ENCODE peak calls at places on chromosomes 13 and 19, in seven cellular contexts. B, U, Q, Y, J, L and O are unnamed samples.

GRCh38 chr13:59384154-59384553 is 779.6 kb downstream of the DIAPH3 start:
- DNase-seq in B (no peak), U (no peak), Q (no peak), Y (no peak), J (no peak), L (no peak), O (no peak)

GRCh38 chr13:95367309-95367843 is 66.1 kb upstream of the ABCC4 start:
- DNase-seq in B (no peak), U (no peak), Q (no peak), Y (peak), J (no peak), L (no peak), O (no peak)

GRCh38 chr19:49119411-49120324 is at the start of gene PPFIA3:
- DNase-seq in B (no peak), U (peak), Q (peak), Y (no peak), J (no peak), L (peak), O (peak)

GRCh38 chr13:76516013-76516412 is 370.2 kb downstream of the KCTD12 start:
- DNase-seq in B (no peak), U (no peak), Q (no peak), Y (no peak), J (no peak), L (peak), O (no peak)

GRCh38 chr13:112374271-112374670 is 1.9 kb upstream of the SPACA7 start:
- DNase-seq in B (no peak), U (no peak), Q (no peak), Y (no peak), J (no peak), L (no peak), O (no peak)

GRCh38 chr13:70189981-70190380 is 81.7 kb upstream of the KLHL1 start:
- DNase-seq in B (no peak), U (no peak), Q (no peak), Y (no peak), J (no peak), L (no peak), O (no peak)

GRCh38 chr13:20546559-20546958 is 20.4 kb upstream of the IFT88 start:
- DNase-seq in B (no peak), U (no peak), Q (no peak), Y (no peak), J (no peak), L (no peak), O (no peak)

GRCh38 chr19:4976412-4977298 is 7.7 kb downstream of the KDM4B start:
- DNase-seq in B (no peak), U (peak), Q (no peak), Y (no peak), J (no peak), L (peak), O (no peak)

GRCh38 chr13:100673376-100673830 is 1.2 kb downstream of the TMTC4 start:
- DNase-seq in B (peak), U (no peak), Q (no peak), Y (no peak), J (no peak), L (no peak), O (no peak)

GRCh38 chr13:33260168-33261098 is 25.1 kb downstream of the STARD13 start:
- DNase-seq in B (no peak), U (no peak), Q (no peak), Y (no peak), J (no peak), L (no peak), O (no peak)

DNA sequence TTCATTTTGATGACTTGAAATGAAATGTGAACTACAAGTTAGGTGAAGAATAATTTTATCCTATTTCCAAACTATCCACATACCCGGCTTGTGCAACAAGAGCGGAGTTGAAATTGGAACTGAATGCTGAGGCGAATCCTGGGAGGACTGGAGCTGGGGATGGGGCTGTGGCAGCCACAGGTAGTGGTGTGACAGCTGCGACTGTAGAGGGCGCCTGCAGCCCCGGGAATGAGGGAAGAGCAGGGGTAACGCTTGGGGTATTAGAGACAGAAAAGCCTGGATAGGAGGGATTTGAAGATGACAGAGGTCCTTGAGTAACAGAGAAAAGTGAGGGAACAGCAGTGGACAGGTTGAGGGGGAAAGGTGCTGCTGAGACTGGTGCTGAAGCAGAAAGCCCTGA is 22.0 kb upstream of the STOML3 start:
- DNase-seq in B (no peak), U (no peak), Q (no peak), Y (no peak), J (no peak), L (no peak), O (no peak)
- TF ChIP-seq CTCF in B (no peak), U (no peak), Q (peak), Y (peak), J (no peak), L (no peak), O (no peak)

GRCh38 chr19:13079542-13079986 is 23.1 kb downstream of the LYL1 start:
- DNase-seq in B (no peak), U (no peak), Q (no peak), Y (no peak), J (no peak), L (no peak), O (no peak)
- TF ChIP-seq CTCF in B (no peak), U (no peak), Q (no peak), Y (no peak), J (no peak), L (no peak), O (no peak)

GRCh38 chr19:18817574-18817973 is 14.2 kb upstream of the UPF1 start:
- DNase-seq in B (no peak), U (no peak), Q (no peak), Y (no peak), J (no peak), L (no peak), O (no peak)

GRCh38 chr19:18814063-18814462 is 17.7 kb upstream of the UPF1 start:
- DNase-seq in B (no peak), U (no peak), Q (no peak), Y (no peak), J (no peak), L (no peak), O (no peak)

GRCh38 chr19:18815673-18816072 is 16.1 kb upstream of the UPF1 start:
- DNase-seq in B (no peak), U (no peak), Q (no peak), Y (no peak), J (no peak), L (no peak), O (no peak)
- TF ChIP-seq CTCF in B (no peak), U (no peak), Q (no peak), Y (no peak), J (no peak), L (no peak), O (no peak)

DNA sequence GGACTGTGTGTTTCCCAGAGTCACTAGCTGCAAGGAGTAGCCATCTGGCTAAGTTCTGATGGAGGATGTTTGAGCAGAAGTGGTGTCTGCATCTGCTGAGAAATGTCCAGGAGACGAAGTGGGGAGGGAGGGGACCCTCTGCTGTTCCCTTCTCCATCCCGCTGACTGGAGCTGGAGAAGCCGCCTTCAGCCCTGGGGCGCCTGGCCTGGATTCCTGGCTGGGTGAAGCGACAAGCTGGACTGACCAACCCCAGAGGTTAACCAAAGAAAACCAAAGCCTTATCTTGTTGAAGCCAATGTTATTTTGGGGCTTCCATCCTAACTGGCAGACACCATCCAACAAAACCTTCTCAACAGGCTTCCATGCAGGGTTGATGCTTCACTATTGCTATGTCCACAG is 67.6 kb downstream of the SLC7A1 start:
- DNase-seq in B (no peak), U (no peak), Q (no peak), Y (no peak), J (no peak), L (no peak), O (no peak)
- TF ChIP-seq CTCF in B (no peak), U (no peak), Q (no peak), Y (no peak), J (no peak), L (no peak), O (no peak)

DNA sequence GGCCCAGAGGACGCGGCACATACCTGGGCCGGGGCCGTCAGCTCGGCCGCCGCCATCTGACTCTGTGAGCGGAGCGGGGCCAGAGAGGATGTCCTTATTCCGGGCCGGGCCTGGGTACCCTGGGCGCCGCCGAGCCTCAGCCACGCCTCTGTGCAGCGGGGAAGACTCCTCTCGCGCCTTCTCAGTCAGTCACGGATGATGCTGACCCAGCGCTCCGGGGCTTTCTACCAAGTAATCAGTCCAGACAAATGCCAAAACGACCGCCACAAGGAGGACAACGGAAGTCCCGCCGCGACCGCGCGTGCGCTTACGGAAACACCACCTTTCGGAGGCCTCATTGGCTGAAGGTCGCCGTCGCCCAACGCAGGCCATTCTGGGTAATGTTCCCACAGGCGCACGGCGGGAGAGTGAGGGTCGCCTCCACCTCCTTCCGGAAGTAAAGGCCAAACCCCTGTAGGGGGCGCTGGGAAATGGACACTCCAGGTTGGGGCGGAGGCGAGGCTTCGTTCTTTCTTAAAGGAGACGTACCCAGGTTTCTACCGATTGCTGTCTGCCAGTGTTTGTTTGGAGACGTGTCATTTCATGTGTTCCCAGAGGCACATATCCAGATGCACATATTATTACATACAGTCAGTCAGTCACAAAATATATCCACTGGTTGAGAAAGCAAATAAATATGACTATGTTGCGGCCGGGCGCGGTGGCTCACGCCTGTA is at the start of gene ZNF256:
- DNase-seq in B (peak), U (peak), Q (peak), Y (peak), J (peak), L (peak), O (peak)
- TF ChIP-seq CTCF in B (peak), U (peak), Q (peak), Y (peak), J (peak), L (peak), O (peak)

GRCh38 chr13:30832377-30832776 is 73.7 kb upstream of the MEDAG start:
- DNase-seq in B (no peak), U (no peak), Q (no peak), Y (no peak), J (no peak), L (no peak), O (no peak)

GRCh38 chr13:30829145-30829544 is 76.9 kb upstream of the MEDAG start:
- DNase-seq in B (no peak), U (no peak), Q (no peak), Y (no peak), J (no peak), L (peak), O (no peak)

GRCh38 chr13:30829788-30830637 is 76.1 kb upstream of the MEDAG start:
- DNase-seq in B (no peak), U (no peak), Q (no peak), Y (no peak), J (no peak), L (no peak), O (no peak)

GRCh38 chr13:30831515-30831914 is 74.6 kb upstream of the MEDAG start:
- DNase-seq in B (no peak), U (no peak), Q (no peak), Y (no peak), J (no peak), L (no peak), O (no peak)

DNA sequence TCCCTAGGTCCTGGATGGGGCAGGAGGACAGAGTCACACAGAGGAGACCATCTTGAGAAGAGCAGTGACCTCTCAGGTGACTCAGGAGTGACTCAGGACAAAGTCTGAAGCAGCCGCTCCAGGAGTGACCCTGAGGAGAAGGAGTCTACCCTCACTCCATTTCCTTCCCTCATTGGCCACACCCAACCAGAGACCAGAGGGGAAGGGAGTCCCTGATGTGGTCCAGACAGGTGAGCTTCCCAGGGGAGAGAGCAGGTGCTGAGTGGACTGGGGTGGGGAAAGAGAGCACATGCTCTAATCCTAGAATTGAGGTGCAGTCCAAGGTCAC is 75.5 kb upstream of the MEDAG start:
- DNase-seq in B (no peak), U (no peak), Q (no peak), Y (no peak), J (no peak), L (no peak), O (no peak)
- TF ChIP-seq CTCF in B (no peak), U (no peak), Q (no peak), Y (no peak), J (no peak), L (no peak), O (no peak)

GRCh38 chr13:57627663-57628062 is 3.9 kb upstream of the PCDH17 start:
- DNase-seq in B (no peak), U (no peak), Q (no peak), Y (peak), J (no peak), L (peak), O (peak)

GRCh38 chr13:57629821-57630235 is 1.7 kb upstream of the PCDH17 start:
- DNase-seq in B (peak), U (no peak), Q (peak), Y (no peak), J (no peak), L (peak), O (peak)

GRCh38 chr13:57629391-57629804 is 2.1 kb upstream of the PCDH17 start:
- DNase-seq in B (peak), U (no peak), Q (no peak), Y (no peak), J (no peak), L (peak), O (no peak)

DNA sequence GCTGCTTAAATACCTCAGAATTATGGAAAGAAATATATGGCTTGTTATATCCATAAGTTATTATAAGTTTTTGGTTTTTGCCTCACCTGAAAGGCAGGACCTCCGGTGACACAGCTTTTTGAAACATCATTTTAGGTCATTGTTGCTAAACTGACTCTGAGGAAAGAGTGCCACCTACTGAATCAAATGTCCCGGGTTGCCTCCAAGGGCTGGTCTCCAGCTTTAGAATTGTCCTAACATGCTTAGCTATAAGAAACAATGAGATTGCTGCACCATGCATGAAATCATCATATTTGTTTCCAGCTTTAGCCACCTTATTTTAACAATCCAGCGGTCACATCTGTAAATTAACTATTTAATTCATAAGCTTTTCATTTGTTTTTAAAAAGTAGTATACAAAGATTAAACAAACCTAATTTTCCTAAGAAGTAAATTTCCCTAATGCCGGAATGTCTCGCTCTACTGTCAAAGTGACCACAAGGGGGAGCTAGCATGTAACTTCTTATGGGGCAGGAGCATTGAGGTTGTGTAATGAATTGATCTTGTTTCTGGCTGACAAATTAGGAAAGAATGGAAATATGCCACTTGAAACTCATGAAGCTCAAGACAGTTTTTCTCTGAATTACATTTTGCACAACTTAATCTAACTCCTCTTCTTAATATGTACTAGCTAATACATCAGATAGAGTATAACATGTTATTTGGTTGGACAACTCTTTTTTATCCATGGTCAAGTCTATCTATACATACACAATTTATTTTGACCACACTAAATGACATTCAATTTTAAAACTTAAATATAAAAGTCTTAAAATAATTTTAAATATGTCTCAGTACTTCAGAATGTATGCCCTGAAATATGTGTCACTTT is 6.7 kb upstream of the PCDH17 start:
- DNase-seq in B (peak), U (no peak), Q (no peak), Y (peak), J (no peak), L (peak), O (peak)
- TF ChIP-seq CTCF in B (peak), U (peak), Q (peak), Y (peak), J (peak), L (peak), O (peak)